ENCODE peak calls at places on chromosomes 4 and X, in seven cellular contexts. I is CD4-positive, alpha-beta T cell; P is esophagus squamous epithelium; L is bronchial epithelial cell; U is BE2C; O is lower lobe of right lung; X is tibial nerve. E is an unnamed sample.

GRCh38 chr4:41319553-41319952 is 62.8 kb downstream of the UCHL1 start:
- DNase-seq in L (peak), P (no peak), I (no peak), X (no peak), O (no peak), U (peak), E (no peak)

GRCh38 chr4:85005865-85006377 is 39.4 kb upstream of the WDFY3 start:
- DNase-seq in L (peak), P (no peak), X (no peak), O (no peak), U (no peak), I (no peak), E (no peak)

GRCh38 chr4:20992002-20992401 is 291.7 kb downstream of the PACRGL start:
- DNase-seq in O (no peak), P (no peak), L (peak), I (no peak), U (no peak), X (no peak), E (no peak)

GRCh38 chr4:104500452-104500851 is 5.8 kb upstream of the CXXC4 start:
- DNase-seq in I (no peak), P (no peak), U (no peak), L (no peak), O (peak), X (no peak), E (no peak)

GRCh38 chr4:52925531-52925968 is 63.4 kb downstream of the RASL11B start:
- DNase-seq in U (peak), P (no peak), X (no peak), I (no peak), L (no peak), O (no peak), E (no peak)

GRCh38 chr4:139704915-139705485 is 39.4 kb downstream of the MGST2 start:
- DNase-seq in I (no peak), L (peak), X (no peak), U (no peak), P (no peak), O (no peak), E (no peak)

GRCh38 chrX:154761977-154762528 is 611 bp upstream of the DKC1 start:
- DNase-seq in O (no peak), L (no peak), X (no peak), U (peak), P (no peak), I (no peak), E (no peak)

GRCh38 chr4:141248029-141248428 is 27.3 kb downstream of the ZNF330 start:
- DNase-seq in U (no peak), O (peak), I (no peak), X (no peak), P (no peak), L (no peak), E (no peak)

GRCh38 chr4:48779998-48780866 is at the start of gene FRYL:
- DNase-seq in O (peak), X (peak), P (peak), I (peak), L (peak), U (peak), E (peak)

GRCh38 chrX:133852837-133853236 is 132.6 kb downstream of the GPC3 start:
- DNase-seq in O (no peak), P (no peak), U (no peak), I (no peak), X (no peak), L (no peak), E (no peak)

GRCh38 chr4:11301075-11301660 is 127.5 kb downstream of the HS3ST1 start:
- DNase-seq in I (no peak), X (no peak), O (no peak), L (no peak), U (no peak), P (no peak), E (no peak)

GRCh38 chrX:129449141-129449540 is 74.1 kb downstream of the SMARCA1 start:
- DNase-seq in X (no peak), P (no peak), O (no peak), U (no peak), I (no peak), L (no peak), E (no peak)
- TF ChIP-seq CTCF in X (no peak), P (no peak), O (no peak), U (peak), I (no peak), L (no peak), E (no peak)

GRCh38 chrX:66200855-66201795 is 37.1 kb downstream of the HEPH start:
- DNase-seq in X (no peak), U (no peak), O (no peak), P (no peak), I (no peak), L (peak), E (no peak)
- TF ChIP-seq CTCF in X (peak), U (no peak), O (no peak), P (no peak), I (no peak), L (no peak), E (no peak)

GRCh38 chr4:7041851-7042696 is 1.1 kb upstream of the TADA2B start:
- DNase-seq in I (no peak), O (peak), P (no peak), L (peak), U (peak), X (peak), E (peak)
- TF ChIP-seq CTCF in I (no peak), O (no peak), P (no peak), L (no peak), U (no peak), X (no peak), E (no peak)

DNA sequence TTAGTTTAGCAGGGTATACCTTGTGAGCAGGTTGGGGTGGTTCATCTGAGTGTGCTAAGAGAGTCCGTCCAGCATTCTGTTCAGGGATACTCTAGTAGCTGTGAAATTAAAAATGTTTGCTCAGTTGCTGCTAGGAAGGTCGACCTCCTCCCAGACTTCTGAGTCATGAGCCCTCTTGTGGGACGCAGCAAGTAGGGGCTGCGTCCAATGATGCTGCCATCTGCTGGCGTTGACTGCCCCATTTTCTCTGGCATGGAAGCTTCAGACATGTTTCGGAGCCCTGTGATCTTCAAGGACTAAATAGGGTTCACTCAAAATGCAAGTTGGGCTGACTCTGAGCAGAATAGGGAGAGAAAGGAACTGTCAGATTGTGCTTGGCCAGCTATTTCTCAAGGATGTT is 201.0 kb upstream of the ARSJ start:
- DNase-seq in L (peak), P (no peak), I (peak), U (peak), X (peak), O (no peak), E (peak)
- TF ChIP-seq CTCF in L (peak), P (peak), I (peak), U (peak), X (peak), O (peak), E (peak)

GRCh38 chrX:6228720-6229119 is at the start of gene NLGN4X:
- DNase-seq in L (no peak), I (no peak), P (no peak), O (no peak), U (no peak), X (no peak), E (peak)

GRCh38 chrX:6227445-6227820 is 1.2 kb downstream of the NLGN4X start:
- DNase-seq in P (no peak), U (no peak), L (no peak), I (no peak), O (no peak), X (no peak), E (peak)

GRCh38 chrX:6226646-6227444 is 1.8 kb downstream of the NLGN4X start:
- DNase-seq in P (no peak), O (no peak), U (no peak), X (no peak), L (no peak), I (no peak), E (peak)

GRCh38 chrX:6225307-6226052 is 3.2 kb downstream of the NLGN4X start:
- DNase-seq in O (no peak), X (no peak), U (no peak), P (no peak), I (no peak), L (no peak), E (no peak)

GRCh38 chrX:6226053-6226645 is 2.5 kb downstream of the NLGN4X start:
- DNase-seq in X (no peak), U (no peak), I (no peak), L (no peak), O (no peak), P (no peak), E (peak)
- TF ChIP-seq CTCF in X (no peak), U (no peak), I (no peak), L (no peak), O (no peak), P (no peak), E (no peak)

GRCh38 chr4:107742791-107743190 is 22.8 kb upstream of the PAPSS1 start:
- DNase-seq in U (no peak), O (no peak), P (no peak), L (no peak), X (no peak), I (no peak), E (no peak)

GRCh38 chr4:107742196-107742595 is 22.2 kb upstream of the PAPSS1 start:
- DNase-seq in O (no peak), I (no peak), L (no peak), P (no peak), X (no peak), U (no peak), E (no peak)

GRCh38 chr4:107740950-107741701 is 21.1 kb upstream of the PAPSS1 start:
- DNase-seq in I (no peak), U (peak), X (peak), L (no peak), P (no peak), O (no peak), E (peak)

GRCh38 chr4:107737470-107737869 is 17.4 kb upstream of the PAPSS1 start:
- DNase-seq in L (no peak), O (no peak), I (no peak), P (no peak), X (no peak), U (no peak), E (no peak)

GRCh38 chr4:107740381-107740780 is 20.3 kb upstream of the PAPSS1 start:
- DNase-seq in I (no peak), L (peak), O (no peak), X (no peak), P (no peak), U (no peak), E (no peak)
- TF ChIP-seq CTCF in I (no peak), L (peak), O (peak), X (peak), P (no peak), U (peak), E (no peak)

GRCh38 chrX:375181-376036 is 11.3 kb downstream of the PPP2R3B start:
- DNase-seq in L (peak), I (no peak), P (no peak), X (no peak), O (no peak), U (no peak), E (no peak)

GRCh38 chrX:371907-372306 is 14.8 kb downstream of the PPP2R3B start:
- DNase-seq in P (no peak), L (no peak), U (no peak), I (no peak), O (no peak), X (no peak), E (no peak)

GRCh38 chrX:372856-373640 is 13.7 kb downstream of the PPP2R3B start:
- DNase-seq in U (no peak), I (no peak), X (no peak), L (no peak), O (no peak), P (no peak), E (no peak)

GRCh38 chrX:374566-374965 is 12.1 kb downstream of the PPP2R3B start:
- DNase-seq in O (no peak), L (no peak), P (no peak), I (no peak), U (no peak), X (no peak), E (peak)

DNA sequence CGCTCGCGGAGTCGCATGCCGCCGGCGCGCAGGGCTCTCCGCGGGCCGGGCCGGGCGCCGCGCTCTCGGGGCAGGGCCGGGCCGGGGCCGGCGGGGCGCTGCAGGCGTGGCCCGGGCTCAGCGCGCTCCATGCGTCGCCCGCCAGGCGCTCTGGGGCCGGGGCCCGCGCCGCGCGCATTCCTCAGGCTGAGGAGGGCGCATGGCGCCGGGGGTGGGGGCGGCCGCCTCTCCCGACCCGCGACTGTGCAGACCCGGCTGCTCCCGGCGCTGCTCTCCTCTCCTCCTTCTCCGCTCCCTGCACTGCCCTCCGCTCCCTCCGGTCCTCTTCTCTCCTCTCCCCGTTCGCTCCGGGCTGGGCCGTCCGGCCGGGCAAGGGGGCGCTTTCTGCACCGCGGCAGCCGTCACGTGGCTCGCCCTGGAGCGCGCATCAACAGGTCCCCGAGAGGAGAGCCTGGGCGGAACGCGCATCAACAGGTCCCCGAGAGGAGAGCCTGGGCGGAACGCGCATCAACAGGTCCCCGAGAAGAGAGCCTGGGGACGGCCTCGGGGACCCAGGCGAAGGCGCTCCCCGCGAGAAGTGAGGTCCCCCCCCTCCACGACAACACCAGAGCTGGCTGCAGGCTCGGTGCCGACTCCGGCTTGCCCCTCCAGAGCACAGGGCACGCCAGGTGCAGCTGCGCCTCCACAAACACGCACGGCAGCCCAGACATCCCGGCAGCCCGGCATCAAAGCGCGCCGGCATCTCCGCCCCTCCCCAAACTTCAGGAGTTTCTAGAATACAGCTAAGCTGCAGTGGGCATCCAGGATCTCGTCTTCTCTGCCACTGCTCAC is 12.9 kb downstream of the PPP2R3B start:
- DNase-seq in I (peak), P (no peak), L (peak), O (no peak), X (no peak), U (no peak), E (peak)
- TF ChIP-seq CTCF in I (no peak), P (no peak), L (no peak), O (no peak), X (no peak), U (no peak), E (no peak)